ENCODE peak calls at places on chromosomes 6 and 20, in nine cellular contexts. One of them, this sample, is unnamed.

GRCh38 chr6:137903933-137904821 is 37.1 kb downstream of the TNFAIP3 start:
- DNase-seq in GM12891: no peak
- DNase-seq in mesenteric fat pad: no peak
- DNase-seq in D341Med: no peak
- DNase-seq in NCI-H460: peak
- DNase-seq in central memory CD4-positive, alpha-beta T cell: no peak
- DNase-seq in aorta: no peak
- DNase-seq in small intestine: peak
- DNase-seq in nucleus accumbens: no peak
- DNase-seq in this sample: no peak

GRCh38 chr6:163897669-163898068 is 483.2 kb downstream of the QKI start:
- DNase-seq in mesenteric fat pad: no peak
- DNase-seq in GM12891: no peak
- DNase-seq in D341Med: no peak
- DNase-seq in central memory CD4-positive, alpha-beta T cell: no peak
- DNase-seq in small intestine: no peak
- DNase-seq in NCI-H460: no peak
- DNase-seq in aorta: no peak
- DNase-seq in nucleus accumbens: no peak
- DNase-seq in this sample: no peak

GRCh38 chr6:44043479-44044153 is 83.6 kb downstream of the MRPL14 start:
- DNase-seq in D341Med: no peak
- DNase-seq in mesenteric fat pad: no peak
- DNase-seq in central memory CD4-positive, alpha-beta T cell: no peak
- DNase-seq in nucleus accumbens: no peak
- DNase-seq in NCI-H460: no peak
- DNase-seq in small intestine: no peak
- DNase-seq in GM12891: no peak
- DNase-seq in aorta: peak
- DNase-seq in this sample: no peak

GRCh38 chr6:165987483-165988305 is 180.0 kb downstream of the TBXT start:
- DNase-seq in GM12891: no peak
- DNase-seq in NCI-H460: peak
- DNase-seq in small intestine: peak
- DNase-seq in aorta: peak
- DNase-seq in central memory CD4-positive, alpha-beta T cell: no peak
- DNase-seq in nucleus accumbens: peak
- DNase-seq in mesenteric fat pad: no peak
- DNase-seq in D341Med: no peak
- DNase-seq in this sample: peak

GRCh38 chr20:10476319-10476724 is 41.2 kb downstream of the SLX4IP start:
- DNase-seq in small intestine: peak
- DNase-seq in nucleus accumbens: no peak
- DNase-seq in D341Med: no peak
- DNase-seq in central memory CD4-positive, alpha-beta T cell: no peak
- DNase-seq in GM12891: no peak
- DNase-seq in aorta: no peak
- DNase-seq in mesenteric fat pad: no peak
- DNase-seq in NCI-H460: no peak
- DNase-seq in this sample: no peak

GRCh38 chr6:83343121-83343520 is 87.7 kb downstream of the ME1 start:
- DNase-seq in mesenteric fat pad: no peak
- DNase-seq in D341Med: no peak
- DNase-seq in small intestine: no peak
- DNase-seq in NCI-H460: no peak
- DNase-seq in GM12891: no peak
- DNase-seq in central memory CD4-positive, alpha-beta T cell: no peak
- DNase-seq in nucleus accumbens: no peak
- DNase-seq in aorta: no peak
- DNase-seq in this sample: no peak

GRCh38 chr6:64415936-64416335 is 780.3 kb downstream of the PHF3 start:
- DNase-seq in mesenteric fat pad: no peak
- DNase-seq in small intestine: no peak
- DNase-seq in GM12891: no peak
- DNase-seq in central memory CD4-positive, alpha-beta T cell: no peak
- DNase-seq in nucleus accumbens: no peak
- DNase-seq in aorta: no peak
- DNase-seq in D341Med: no peak
- DNase-seq in NCI-H460: no peak
- DNase-seq in this sample: no peak

GRCh38 chr20:63177785-63178444 is 38.0 kb downstream of the YTHDF1 start:
- DNase-seq in GM12891: no peak
- DNase-seq in small intestine: no peak
- DNase-seq in mesenteric fat pad: no peak
- DNase-seq in central memory CD4-positive, alpha-beta T cell: no peak
- DNase-seq in NCI-H460: no peak
- DNase-seq in aorta: no peak
- DNase-seq in D341Med: peak
- DNase-seq in nucleus accumbens: no peak
- DNase-seq in this sample: no peak

GRCh38 chr20:24618739-24619138 is 149.3 kb downstream of the SYNDIG1 start:
- DNase-seq in mesenteric fat pad: no peak
- DNase-seq in D341Med: no peak
- DNase-seq in central memory CD4-positive, alpha-beta T cell: no peak
- DNase-seq in nucleus accumbens: no peak
- DNase-seq in small intestine: no peak
- DNase-seq in NCI-H460: no peak
- DNase-seq in aorta: no peak
- DNase-seq in GM12891: no peak
- DNase-seq in this sample: no peak

GRCh38 chr6:54980511-54981275 is 134.1 kb downstream of the FAM83B start:
- DNase-seq in GM12891: no peak
- DNase-seq in mesenteric fat pad: no peak
- DNase-seq in D341Med: no peak
- DNase-seq in nucleus accumbens: no peak
- DNase-seq in NCI-H460: no peak
- DNase-seq in aorta: no peak
- DNase-seq in central memory CD4-positive, alpha-beta T cell: no peak
- DNase-seq in small intestine: no peak
- DNase-seq in this sample: no peak